ENCODE peak calls at places on chromosomes 4 and X, in nine cellular contexts. K is neuronal stem cell, J is endothelial cell of umbilical vein, M is stomach, N is K562, W is transverse colon, X is neural progenitor cell, B is upper lobe of left lung, G is cardiac muscle cell. Z is an unnamed sample. For H3K4me1, the result is how much of the 10 kb centered on the place peaks cover.

GRCh38 chr4:142405021-142405991 is 440.8 kb downstream of the INPP4B start:
- DNase-seq in K (peak), J (peak), M (peak), N (no peak), W (peak), X (peak), B (peak), G (peak), Z (peak)

GRCh38 chr4:101019941-101020401 is 327.4 kb downstream of the PPP3CA start:
- DNase-seq in K (no peak), J (peak), M (no peak), N (no peak), W (no peak), X (no peak), B (no peak), G (no peak), Z (no peak)

GRCh38 chr4:150591284-150591874 is 9.4 kb downstream of the MAB21L2 start:
- DNase-seq in K (peak), J (no peak), M (no peak), N (no peak), W (no peak), X (peak), B (no peak), G (no peak), Z (no peak)

GRCh38 chr4:95505801-95506200 is 43.0 kb downstream of the UNC5C start:
- DNase-seq in K (no peak), J (no peak), M (no peak), N (no peak), W (no peak), X (no peak), B (no peak), G (no peak), Z (no peak)

GRCh38 chrX:15498741-15499140 is 1.9 kb upstream of the BMX start:
- DNase-seq in K (no peak), J (peak), M (no peak), N (no peak), W (no peak), X (no peak), B (no peak), G (no peak), Z (no peak)

GRCh38 chrX:70219938-70220764 is 14.3 kb upstream of the AWAT1 start:
- DNase-seq in K (no peak), J (peak), M (no peak), N (peak), W (peak), X (no peak), B (no peak), G (peak), Z (no peak)

GRCh38 chr4:168854216-168854921 is 155.7 kb downstream of the CBR4 start:
- DNase-seq in K (no peak), J (no peak), M (no peak), N (no peak), W (no peak), X (no peak), B (no peak), G (no peak), Z (no peak)

GRCh38 chr4:112142152-112142551 is 3.1 kb upstream of the FAM241A start:
- DNase-seq in K (no peak), J (peak), M (no peak), N (no peak), W (no peak), X (no peak), B (no peak), G (peak), Z (no peak)

GRCh38 chr4:13970349-13970748 is 342.8 kb upstream of the BOD1L1 start:
- DNase-seq in K (no peak), J (no peak), M (no peak), N (no peak), W (no peak), X (no peak), B (no peak), G (no peak), Z (no peak)

GRCh38 chr4:161949941-161950725 is 213.7 kb downstream of the FSTL5 start:
- DNase-seq in K (no peak), J (no peak), M (no peak), N (no peak), W (no peak), X (no peak), B (no peak), G (peak), Z (no peak)

GRCh38 chr4:102308032-102308799 is 37.1 kb downstream of the SLC39A8 start:
- DNase-seq in K (no peak), J (no peak), M (no peak), N (no peak), W (no peak), X (no peak), B (peak), G (peak), Z (no peak)

GRCh38 chrX:45449982-45450381 is 249.3 kb upstream of the DIPK2B start:
- DNase-seq in K (no peak), J (no peak), M (no peak), N (no peak), W (no peak), X (no peak), B (no peak), G (peak), Z (no peak)

GRCh38 chr4:153713840-153714239 is 29.8 kb downstream of the TLR2 start:
- DNase-seq in K (no peak), J (no peak), M (no peak), N (no peak), W (no peak), X (no peak), B (no peak), G (peak), Z (no peak)

GRCh38 chrX:96474357-96475125 is 210.1 kb upstream of the DIAPH2 start:
- DNase-seq in K (no peak), J (peak), M (no peak), N (no peak), W (no peak), X (no peak), B (no peak), G (peak), Z (no peak)

GRCh38 chr4:15652191-15652590 is 3.0 kb downstream of the FBXL5 start:
- DNase-seq in K (no peak), J (peak), M (no peak), N (no peak), W (no peak), X (no peak), B (no peak), G (no peak), Z (no peak)
- H3K4me1 ChIP-seq in K (under half), J (under half), M (under half), N (under half), W (under half), X (under half), B (half or more), G (under half), Z (under half)

DNA sequence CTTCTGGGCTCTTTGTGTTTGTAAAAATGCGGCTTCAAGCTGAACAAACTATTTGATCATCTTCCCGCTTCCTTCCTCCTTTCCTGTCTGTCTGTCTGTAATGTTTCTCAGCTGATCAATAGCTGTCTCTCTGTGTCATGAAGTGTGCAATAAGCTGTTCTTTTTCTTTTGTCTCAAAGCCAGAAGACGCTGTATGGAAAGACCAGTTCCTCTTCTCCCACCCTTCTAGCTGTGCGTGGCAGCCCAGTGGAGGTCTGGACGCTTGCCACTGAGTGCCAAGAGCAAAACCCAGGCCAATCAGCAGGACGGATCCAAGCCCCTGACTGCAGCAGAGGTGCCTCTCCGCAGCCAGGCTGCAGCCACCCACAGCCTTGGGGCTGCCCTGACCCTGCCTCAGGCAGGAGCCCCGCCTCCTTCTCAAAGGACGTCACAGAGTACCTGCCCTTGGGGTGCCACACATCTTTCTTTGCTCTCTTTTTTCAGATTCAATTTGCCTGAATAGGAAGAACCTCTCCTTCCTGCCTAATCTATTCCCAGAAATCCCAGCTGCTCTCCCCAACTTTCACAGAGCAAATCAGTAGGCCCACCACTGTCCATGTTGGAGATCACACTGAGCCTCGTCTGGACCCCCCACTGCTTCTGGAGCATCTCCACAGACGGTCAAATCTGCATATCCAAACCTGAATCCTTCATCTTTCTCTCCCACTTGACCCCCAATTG is 59.1 kb downstream of the MAML3 start:
- DNase-seq in K (no peak), J (peak), M (peak), N (no peak), W (peak), X (no peak), B (peak), G (no peak), Z (peak)
- H3K4me3 ChIP-seq in K (no peak), J (no peak), M (no peak), N (no peak), W (no peak), X (no peak), B (no peak), G (no peak), Z (no peak)

GRCh38 chr4:190019023-190019858 is 7.8 kb downstream of the FRG2 start:
- DNase-seq in K (no peak), J (no peak), M (no peak), N (no peak), W (no peak), X (peak), B (no peak), G (no peak), Z (no peak)
- H3K4me1 ChIP-seq in K (under half), J (under half), M (under half), N (under half), W (under half), X (under half), B (under half), G (under half), Z (under half)

DNA sequence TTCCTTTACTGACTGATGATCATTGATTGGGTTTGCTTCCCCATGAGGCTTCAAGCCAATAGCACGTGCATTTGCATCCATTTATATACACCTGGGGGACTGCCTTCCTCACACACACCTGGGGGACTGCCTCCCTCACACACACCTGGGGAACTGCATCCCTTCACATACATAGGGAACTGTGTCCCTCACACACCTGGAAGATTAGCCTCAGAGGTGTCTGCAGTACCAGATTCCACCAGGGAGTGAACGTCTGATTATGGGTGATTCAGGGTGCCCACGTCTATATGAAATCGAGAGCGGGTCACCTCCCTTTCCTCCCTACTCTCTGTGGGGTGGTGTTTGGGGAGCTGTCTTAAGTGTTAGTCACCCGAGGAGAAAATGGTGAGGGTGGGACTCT is 16.9 kb downstream of the CD99 start:
- DNase-seq in K (no peak), J (no peak), M (no peak), N (no peak), W (no peak), X (no peak), B (no peak), G (no peak), Z (no peak)
- H3K4me3 ChIP-seq in K (no peak), J (no peak), M (no peak), N (no peak), W (no peak), X (no peak), B (no peak), G (no peak), Z (no peak)

GRCh38 chr4:122514671-122515070 is 58.1 kb upstream of the IL2 start:
- DNase-seq in K (no peak), J (no peak), M (no peak), N (no peak), W (no peak), X (no peak), B (no peak), G (no peak), Z (no peak)
- H3K4me1 ChIP-seq in K (under half), J (under half), M (under half), N (under half), W (under half), X (under half), B (under half), G (under half), Z (under half)

GRCh38 chr4:147736458-147736857 is 4.6 kb downstream of the ARHGAP10 start:
- DNase-seq in K (no peak), J (peak), M (no peak), N (no peak), W (no peak), X (no peak), B (no peak), G (peak), Z (no peak)
- H3K4me3 ChIP-seq in K (no peak), J (no peak), M (no peak), N (no peak), W (no peak), X (no peak), B (no peak), G (no peak), Z (peak)

Z was measured in aorta.